ENCODE peak calls at places on chromosomes 11 and 22, in ten cellular contexts. One of them, this sample, is unnamed.

GRCh38 chr11:35006389-35007128 is 90.1 kb downstream of the PDHX start:
- DNase-seq in AG10803: no peak
- DNase-seq in K562: no peak
- DNase-seq in stomach: no peak
- DNase-seq in osteoblast: no peak
- DNase-seq in AG09309: no peak
- DNase-seq in right lobe of liver: no peak
- DNase-seq in brain microvascular endothelial cell: no peak
- DNase-seq in NB4: peak
- DNase-seq in Peyer's patch: no peak
- DNase-seq in this sample: no peak

GRCh38 chr22:29702931-29703594 is 16.7 kb upstream of the CABP7 start:
- DNase-seq in AG10803: no peak
- DNase-seq in Peyer's patch: no peak
- DNase-seq in osteoblast: peak
- DNase-seq in AG09309: no peak
- DNase-seq in right lobe of liver: no peak
- DNase-seq in brain microvascular endothelial cell: no peak
- DNase-seq in NB4: peak
- DNase-seq in K562: no peak
- DNase-seq in stomach: no peak
- DNase-seq in this sample: no peak

GRCh38 chr11:11569936-11570491 is 51.8 kb downstream of the GALNT18 start:
- DNase-seq in NB4: no peak
- DNase-seq in K562: no peak
- DNase-seq in AG10803: no peak
- DNase-seq in osteoblast: peak
- DNase-seq in brain microvascular endothelial cell: no peak
- DNase-seq in stomach: peak
- DNase-seq in Peyer's patch: no peak
- DNase-seq in AG09309: no peak
- DNase-seq in right lobe of liver: peak
- DNase-seq in this sample: peak

GRCh38 chr11:116112031-116112935 is 608.1 kb upstream of the CADM1 start:
- DNase-seq in K562: no peak
- DNase-seq in Peyer's patch: no peak
- DNase-seq in AG10803: no peak
- DNase-seq in AG09309: no peak
- DNase-seq in brain microvascular endothelial cell: no peak
- DNase-seq in osteoblast: no peak
- DNase-seq in right lobe of liver: no peak
- DNase-seq in stomach: no peak
- DNase-seq in NB4: no peak
- DNase-seq in this sample: no peak

GRCh38 chr11:92451081-92451480 is 226.5 kb downstream of the FAT3 start:
- DNase-seq in K562: no peak
- DNase-seq in osteoblast: no peak
- DNase-seq in brain microvascular endothelial cell: no peak
- DNase-seq in AG09309: no peak
- DNase-seq in stomach: no peak
- DNase-seq in right lobe of liver: no peak
- DNase-seq in NB4: no peak
- DNase-seq in Peyer's patch: no peak
- DNase-seq in AG10803: no peak
- DNase-seq in this sample: no peak

GRCh38 chr11:75454987-75455386 is 22.0 kb upstream of the KLHL35 start:
- DNase-seq in AG10803: no peak
- DNase-seq in K562: no peak
- DNase-seq in stomach: no peak
- DNase-seq in osteoblast: no peak
- DNase-seq in AG09309: no peak
- DNase-seq in NB4: no peak
- DNase-seq in brain microvascular endothelial cell: no peak
- DNase-seq in Peyer's patch: no peak
- DNase-seq in right lobe of liver: no peak
- DNase-seq in this sample: no peak

GRCh38 chr11:2990617-2991476 is 1.3 kb downstream of the NAP1L4 start:
- DNase-seq in AG09309: no peak
- DNase-seq in osteoblast: no peak
- DNase-seq in Peyer's patch: peak
- DNase-seq in NB4: peak
- DNase-seq in AG10803: no peak
- DNase-seq in K562: no peak
- DNase-seq in stomach: no peak
- DNase-seq in brain microvascular endothelial cell: no peak
- DNase-seq in right lobe of liver: no peak
- DNase-seq in this sample: peak

GRCh38 chr22:44683881-44684280 is 18.1 kb upstream of the PRR5 start:
- DNase-seq in osteoblast: no peak
- DNase-seq in stomach: no peak
- DNase-seq in AG10803: no peak
- DNase-seq in brain microvascular endothelial cell: no peak
- DNase-seq in NB4: no peak
- DNase-seq in Peyer's patch: no peak
- DNase-seq in K562: no peak
- DNase-seq in AG09309: no peak
- DNase-seq in right lobe of liver: no peak
- DNase-seq in this sample: no peak

GRCh38 chr11:62710001-62710345 is 2.5 kb downstream of the GNG3 start:
- DNase-seq in NB4: peak
- DNase-seq in Peyer's patch: peak
- DNase-seq in AG09309: no peak
- DNase-seq in K562: no peak
- DNase-seq in AG10803: peak
- DNase-seq in brain microvascular endothelial cell: no peak
- DNase-seq in stomach: peak
- DNase-seq in right lobe of liver: no peak
- DNase-seq in osteoblast: peak
- DNase-seq in this sample: no peak

GRCh38 chr11:65454311-65454695 is 31.7 kb downstream of the NEAT1 start:
- DNase-seq in AG10803: peak
- DNase-seq in right lobe of liver: peak
- DNase-seq in osteoblast: peak
- DNase-seq in K562: no peak
- DNase-seq in stomach: no peak
- DNase-seq in NB4: no peak
- DNase-seq in brain microvascular endothelial cell: peak
- DNase-seq in Peyer's patch: peak
- DNase-seq in AG09309: no peak
- DNase-seq in this sample: peak

GRCh38 chr11:113286001-113286400 is 28.4 kb upstream of the TTC12 start:
- DNase-seq in K562: no peak
- DNase-seq in NB4: no peak
- DNase-seq in brain microvascular endothelial cell: no peak
- DNase-seq in osteoblast: no peak
- DNase-seq in AG09309: no peak
- DNase-seq in stomach: no peak
- DNase-seq in right lobe of liver: no peak
- DNase-seq in Peyer's patch: no peak
- DNase-seq in AG10803: no peak
- DNase-seq in this sample: no peak

GRCh38 chr11:34284836-34285235 is 73.0 kb downstream of the ABTB2 start:
- DNase-seq in NB4: no peak
- DNase-seq in AG10803: no peak
- DNase-seq in brain microvascular endothelial cell: no peak
- DNase-seq in right lobe of liver: no peak
- DNase-seq in stomach: no peak
- DNase-seq in osteoblast: no peak
- DNase-seq in AG09309: no peak
- DNase-seq in K562: no peak
- DNase-seq in Peyer's patch: no peak
- DNase-seq in this sample: no peak

GRCh38 chr11:36233226-36233625 is 56.0 kb downstream of the COMMD9 start:
- DNase-seq in stomach: no peak
- DNase-seq in AG10803: peak
- DNase-seq in AG09309: no peak
- DNase-seq in K562: no peak
- DNase-seq in Peyer's patch: no peak
- DNase-seq in NB4: no peak
- DNase-seq in osteoblast: no peak
- DNase-seq in right lobe of liver: no peak
- DNase-seq in brain microvascular endothelial cell: peak
- DNase-seq in this sample: no peak

DNA sequence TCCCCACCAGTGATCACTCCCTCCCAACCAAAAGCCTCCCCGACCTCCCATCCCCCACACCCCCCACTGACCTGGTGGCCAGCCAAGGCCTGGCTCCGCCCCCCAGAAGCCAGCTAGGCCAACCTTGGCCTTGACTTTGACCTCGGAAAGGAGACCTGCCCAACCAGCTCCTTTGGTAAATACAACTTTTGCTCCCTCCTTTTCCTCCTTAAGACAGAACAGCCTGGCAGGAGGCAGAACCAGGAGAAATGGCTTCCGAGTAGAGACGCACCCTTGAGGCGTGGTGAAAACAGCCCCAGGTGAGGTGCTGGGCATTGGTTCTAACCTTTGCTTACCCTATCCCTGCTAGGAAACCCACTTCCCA is 27.0 kb downstream of the PLEKHA7 start:
- DNase-seq in stomach: peak
- DNase-seq in NB4: no peak
- DNase-seq in right lobe of liver: no peak
- DNase-seq in brain microvascular endothelial cell: no peak
- DNase-seq in AG09309: no peak
- DNase-seq in AG10803: no peak
- DNase-seq in osteoblast: no peak
- DNase-seq in Peyer's patch: peak
- DNase-seq in K562: peak
- DNase-seq in this sample: peak
- H3K4me3 ChIP-seq in stomach: no peak
- H3K4me3 ChIP-seq in NB4: no peak
- H3K4me3 ChIP-seq in right lobe of liver: no peak
- H3K4me3 ChIP-seq in brain microvascular endothelial cell: no peak
- H3K4me3 ChIP-seq in AG09309: no peak
- H3K4me3 ChIP-seq in AG10803: no peak
- H3K4me3 ChIP-seq in osteoblast: no peak
- H3K4me3 ChIP-seq in Peyer's patch: no peak
- H3K4me3 ChIP-seq in K562: no peak
- H3K4me3 ChIP-seq in this sample: no peak

DNA sequence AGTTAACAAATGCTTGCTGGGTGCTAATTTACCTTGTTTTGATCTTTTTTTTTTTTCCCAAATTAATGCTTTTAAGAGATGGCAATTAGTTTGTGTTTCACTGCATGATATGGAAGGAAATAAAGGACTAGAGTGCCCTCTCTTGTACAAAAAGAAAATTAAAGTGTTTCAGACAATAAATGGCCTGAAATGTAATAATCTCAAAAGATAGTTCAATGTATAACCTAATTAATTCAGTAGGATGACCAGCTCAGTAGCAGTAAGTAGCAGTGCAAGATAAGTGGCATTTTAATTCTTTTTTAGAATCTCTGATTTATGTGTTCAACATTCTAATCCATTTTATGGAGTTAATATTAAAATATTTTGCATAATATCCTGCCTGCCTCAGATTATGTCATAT is 39.9 kb upstream of the MYO18B start:
- DNase-seq in brain microvascular endothelial cell: no peak
- DNase-seq in Peyer's patch: no peak
- DNase-seq in AG10803: peak
- DNase-seq in AG09309: no peak
- DNase-seq in osteoblast: no peak
- DNase-seq in K562: no peak
- DNase-seq in NB4: peak
- DNase-seq in stomach: no peak
- DNase-seq in right lobe of liver: no peak
- DNase-seq in this sample: no peak
- TF ChIP-seq CTCF in brain microvascular endothelial cell: peak
- TF ChIP-seq CTCF in Peyer's patch: peak
- TF ChIP-seq CTCF in AG10803: peak
- TF ChIP-seq CTCF in AG09309: peak
- TF ChIP-seq CTCF in osteoblast: peak
- TF ChIP-seq CTCF in K562: peak
- TF ChIP-seq CTCF in NB4: no peak
- TF ChIP-seq CTCF in stomach: no peak
- TF ChIP-seq CTCF in right lobe of liver: peak
- TF ChIP-seq CTCF in this sample: no peak

DNA sequence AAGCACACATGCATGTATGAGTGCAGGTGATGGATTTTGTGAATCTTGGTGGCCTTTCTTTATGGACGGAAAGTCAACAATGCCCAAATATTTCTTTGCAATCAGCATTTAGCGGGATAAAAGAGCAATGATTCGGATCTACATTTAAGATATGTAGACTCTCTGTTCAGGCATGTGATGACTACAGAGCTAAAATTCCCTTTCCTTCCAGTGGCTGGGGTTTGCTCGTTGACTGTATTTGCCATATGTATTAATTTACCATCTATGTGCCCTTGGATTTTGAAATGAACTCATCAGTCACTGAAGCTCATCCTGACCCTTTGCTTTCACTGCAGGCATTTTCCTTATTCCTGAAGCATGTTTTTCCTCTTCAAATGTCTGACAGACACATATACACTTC is 13.6 kb downstream of the BLID start:
- DNase-seq in NB4: no peak
- DNase-seq in K562: no peak
- DNase-seq in right lobe of liver: no peak
- DNase-seq in brain microvascular endothelial cell: no peak
- DNase-seq in osteoblast: no peak
- DNase-seq in AG10803: no peak
- DNase-seq in stomach: no peak
- DNase-seq in Peyer's patch: no peak
- DNase-seq in AG09309: no peak
- DNase-seq in this sample: no peak
- H3K4me3 ChIP-seq in NB4: no peak
- H3K4me3 ChIP-seq in K562: no peak
- H3K4me3 ChIP-seq in right lobe of liver: no peak
- H3K4me3 ChIP-seq in brain microvascular endothelial cell: peak
- H3K4me3 ChIP-seq in osteoblast: peak
- H3K4me3 ChIP-seq in AG10803: peak
- H3K4me3 ChIP-seq in stomach: no peak
- H3K4me3 ChIP-seq in Peyer's patch: no peak
- H3K4me3 ChIP-seq in AG09309: peak
- H3K4me3 ChIP-seq in this sample: no peak

DNA sequence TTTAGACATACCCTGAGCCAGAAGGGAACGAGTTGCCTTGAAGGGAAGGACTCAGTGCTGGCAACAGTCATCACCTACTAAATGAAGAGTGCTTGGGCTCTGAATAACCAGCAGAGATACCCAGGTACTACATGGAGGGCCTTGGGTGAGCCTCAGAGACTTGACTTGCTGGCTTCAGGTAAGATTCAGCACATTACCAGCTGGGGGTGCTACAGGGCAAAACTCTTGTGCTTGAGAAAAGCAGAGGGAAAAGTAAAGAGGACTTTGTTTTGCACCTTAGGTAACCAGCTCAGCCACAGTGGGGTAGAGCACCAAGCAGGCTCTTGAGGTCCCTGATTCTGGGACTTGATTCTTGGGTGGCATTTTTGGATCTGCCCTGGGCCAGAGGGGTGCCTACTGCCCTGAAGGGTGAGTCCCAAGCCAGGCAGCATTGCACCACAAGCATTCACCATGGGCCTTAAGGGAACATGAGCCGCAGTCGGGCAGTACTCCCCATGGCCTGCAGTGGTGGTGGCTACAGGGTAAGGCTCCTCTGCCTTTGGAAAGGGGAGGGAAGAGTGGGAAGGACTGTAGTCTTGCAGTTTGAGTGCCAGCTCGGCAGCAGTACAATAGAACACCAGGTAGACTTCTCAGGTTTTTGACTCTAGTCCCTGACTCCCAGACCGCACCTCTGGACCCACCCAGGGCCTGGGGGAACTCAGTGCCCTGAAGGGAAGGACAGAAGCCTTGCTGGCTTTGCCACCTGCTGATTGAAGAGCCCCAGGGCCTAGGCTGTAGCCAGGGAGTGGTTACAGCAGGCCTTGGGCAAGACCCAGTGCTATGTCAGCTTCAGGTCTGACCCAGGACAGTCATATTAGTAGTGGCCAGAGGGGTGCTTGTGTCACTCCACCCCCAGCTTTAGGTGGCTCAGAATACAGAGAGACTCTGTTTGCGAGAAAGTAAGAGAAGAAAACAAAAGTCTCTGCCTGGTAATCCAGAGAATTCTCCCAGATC is 22.7 kb upstream of the PLEKHA7 start:
- DNase-seq in Peyer's patch: no peak
- DNase-seq in right lobe of liver: no peak
- DNase-seq in brain microvascular endothelial cell: no peak
- DNase-seq in AG09309: no peak
- DNase-seq in osteoblast: no peak
- DNase-seq in stomach: peak
- DNase-seq in K562: no peak
- DNase-seq in NB4: peak
- DNase-seq in AG10803: no peak
- DNase-seq in this sample: no peak
- TF ChIP-seq CTCF in Peyer's patch: peak
- TF ChIP-seq CTCF in right lobe of liver: no peak
- TF ChIP-seq CTCF in brain microvascular endothelial cell: peak
- TF ChIP-seq CTCF in AG09309: no peak
- TF ChIP-seq CTCF in osteoblast: no peak
- TF ChIP-seq CTCF in stomach: no peak
- TF ChIP-seq CTCF in K562: peak
- TF ChIP-seq CTCF in NB4: no peak
- TF ChIP-seq CTCF in AG10803: no peak
- TF ChIP-seq CTCF in this sample: no peak

This sample was measured in mucosa of descending colon.